ENCODE peak calls at places on chromosomes 12 and 14, in eight cellular contexts. B is choroid plexus epithelial cell, W is vagina, Q is hepatocyte, J is IMR-90, I is lower lobe of right lung, L is heart right ventricle, F is uterus. T is an unnamed sample.
A peak's percentile ranks its signal among the peaks of the same experiment; 100 is the strongest.

GRCh38 chr14:105841022-105842009 is 314.9 kb downstream of the TMEM121 start:
- DNase-seq in B (no peak), W (peak; percentile 95), Q (no peak), J (no peak), I (no peak), L (no peak), F (no peak), T (no peak)

GRCh38 chr14:100640481-100641273 is 53.5 kb upstream of the BEGAIN start:
- DNase-seq in B (peak; percentile 88), W (no peak), Q (no peak), J (peak; percentile 28), I (no peak), L (no peak), F (no peak), T (no peak)

GRCh38 chr12:52045794-52046199 is 5.4 kb upstream of the NR4A1 start:
- DNase-seq in B (no peak), W (no peak), Q (no peak), J (no peak), I (peak; percentile 84), L (peak; percentile 66), F (peak; percentile 36), T (no peak)

GRCh38 chr12:95608252-95609033 is 57.2 kb upstream of the USP44 start:
- DNase-seq in B (peak; percentile 24), W (no peak), Q (peak; percentile 45), J (peak; percentile 76), I (peak; percentile 82), L (peak; percentile 51), F (no peak), T (peak; percentile 67)

GRCh38 chr14:62592877-62593276 is 452.4 kb downstream of the KCNH5 start:
- DNase-seq in B (peak; percentile 13), W (no peak), Q (peak; percentile 17), J (peak; percentile 39), I (no peak), L (no peak), F (no peak), T (no peak)

GRCh38 chr14:76687611-76688372 is 73.5 kb upstream of the VASH1 start:
- DNase-seq in B (peak; percentile 30), W (no peak), Q (peak; percentile 64), J (no peak), I (no peak), L (no peak), F (no peak), T (no peak)

GRCh38 chr14:96309128-96309906 is 53.3 kb downstream of the BDKRB1 start:
- DNase-seq in B (no peak), W (no peak), Q (peak; percentile 60), J (no peak), I (no peak), L (no peak), F (no peak), T (no peak)

GRCh38 chr12:94242871-94243270 is 94.5 kb downstream of the PLXNC1 start:
- DNase-seq in B (no peak), W (no peak), Q (no peak), J (no peak), I (no peak), L (no peak), F (no peak), T (no peak)

GRCh38 chr12:94942663-94943062 is 60.8 kb downstream of the NDUFA12 start:
- DNase-seq in B (no peak), W (no peak), Q (no peak), J (no peak), I (no peak), L (no peak), F (no peak), T (no peak)

GRCh38 chr14:65164068-65164824 is 61.9 kb upstream of the MAX start:
- DNase-seq in B (peak; percentile 75), W (no peak), Q (peak; percentile 60), J (peak; percentile 61), I (no peak), L (no peak), F (no peak), T (no peak)

GRCh38 chr12:90572778-90573177 is 382.2 kb downstream of the CCER1 start:
- DNase-seq in B (no peak), W (no peak), Q (no peak), J (no peak), I (no peak), L (no peak), F (no peak), T (no peak)

GRCh38 chr12:64544796-64545382 is 65.4 kb upstream of the RASSF3 start:
- DNase-seq in B (no peak), W (no peak), Q (no peak), J (no peak), I (no peak), L (no peak), F (no peak), T (no peak)

GRCh38 chr12:26268841-26269553 is 73.6 kb downstream of the SSPN start:
- DNase-seq in B (no peak), W (no peak), Q (peak; percentile 31), J (peak; percentile 36), I (no peak), L (no peak), F (no peak), T (no peak)

GRCh38 chr12:26265606-26266005 is 70.2 kb downstream of the SSPN start:
- DNase-seq in B (no peak), W (no peak), Q (no peak), J (no peak), I (no peak), L (no peak), F (no peak), T (no peak)

GRCh38 chr12:26266881-26267280 is 71.5 kb downstream of the SSPN start:
- DNase-seq in B (no peak), W (no peak), Q (no peak), J (no peak), I (no peak), L (no peak), F (no peak), T (no peak)

GRCh38 chr12:26269554-26270284 is 74.3 kb downstream of the SSPN start:
- DNase-seq in B (no peak), W (no peak), Q (no peak), J (no peak), I (no peak), L (no peak), F (no peak), T (no peak)

GRCh38 chr12:26264215-26264838 is 69.0 kb downstream of the SSPN start:
- DNase-seq in B (no peak), W (no peak), Q (no peak), J (no peak), I (no peak), L (no peak), F (no peak), T (no peak)
- TF ChIP-seq CTCF in B (peak; percentile 11), W (no peak), Q (no peak), J (no peak), I (no peak), L (no peak), F (no peak), T (no peak)

GRCh38 chr12:607541-608001 is 55.7 kb downstream of the NINJ2 start:
- DNase-seq in B (no peak), W (no peak), Q (no peak), J (no peak), I (no peak), L (peak; percentile 67), F (no peak), T (peak; percentile 50)
- TF ChIP-seq CTCF in B (no peak), W (no peak), Q (no peak), J (no peak), I (no peak), L (no peak), F (no peak), T (no peak)

GRCh38 chr12:130745921-130746320 is 29.8 kb upstream of the RIMBP2 start:
- DNase-seq in B (no peak), W (no peak), Q (no peak), J (no peak), I (no peak), L (no peak), F (no peak), T (no peak)
- TF ChIP-seq CTCF in B (no peak), W (no peak), Q (no peak), J (no peak), I (no peak), L (no peak), F (no peak), T (no peak)

GRCh38 chr12:1888923-1889322 is 29.5 kb downstream of the CACNA2D4 start:
- DNase-seq in B (no peak), W (no peak), Q (no peak), J (no peak), I (no peak), L (no peak), F (no peak), T (no peak)

GRCh38 chr12:1890810-1891209 is 27.6 kb downstream of the CACNA2D4 start:
- DNase-seq in B (no peak), W (no peak), Q (no peak), J (no peak), I (no peak), L (no peak), F (no peak), T (no peak)

GRCh38 chr12:1885605-1886245 is 32.7 kb downstream of the CACNA2D4 start:
- DNase-seq in B (no peak), W (peak; percentile 91), Q (no peak), J (no peak), I (no peak), L (no peak), F (no peak), T (no peak)

GRCh38 chr12:1886396-1887008 is 31.9 kb downstream of the CACNA2D4 start:
- DNase-seq in B (no peak), W (no peak), Q (no peak), J (no peak), I (no peak), L (no peak), F (no peak), T (no peak)

GRCh38 chr12:1890119-1890703 is 28.2 kb downstream of the CACNA2D4 start:
- DNase-seq in B (no peak), W (no peak), Q (no peak), J (no peak), I (no peak), L (no peak), F (no peak), T (no peak)
- TF ChIP-seq CTCF in B (no peak), W (no peak), Q (no peak), J (no peak), I (no peak), L (no peak), F (no peak), T (no peak)

T was measured in psoas muscle.